ENCODE peak calls at places on chromosome 9, in eight cellular contexts. A, W, E, F, Z, S, L and P are unnamed samples.

GRCh38 chr9:128787583-128788156 is 617 bp downstream of the TBC1D13 start:
- DNase-seq in S (no peak), E (no peak), F (no peak), A (peak), W (no peak), L (peak), Z (no peak), P (no peak)

GRCh38 chr9:37910271-37910670 is 6.3 kb upstream of the SLC25A51 start:
- DNase-seq in A (no peak), F (peak), Z (no peak), S (no peak), L (no peak), W (no peak), E (no peak), P (no peak)

GRCh38 chr9:93812410-93812668 is 142.8 kb downstream of the BARX1 start:
- DNase-seq in Z (no peak), S (no peak), A (no peak), E (no peak), W (no peak), L (no peak), F (no peak), P (no peak)

GRCh38 chr9:98362624-98363023 is 107.2 kb upstream of the TBC1D2 start:
- DNase-seq in Z (no peak), W (no peak), A (no peak), E (no peak), L (no peak), S (no peak), F (no peak), P (no peak)

GRCh38 chr9:75431388-75431787 is 343.1 kb downstream of the OSTF1 start:
- DNase-seq in E (no peak), L (no peak), S (no peak), W (no peak), F (no peak), A (no peak), Z (no peak), P (no peak)

GRCh38 chr9:1024112-1024511 is 26.0 kb upstream of the DMRT2 start:
- DNase-seq in L (no peak), A (no peak), W (no peak), Z (no peak), S (no peak), F (no peak), E (no peak), P (no peak)

GRCh38 chr9:36925033-36925432 is 109.0 kb downstream of the PAX5 start:
- DNase-seq in L (peak), F (no peak), Z (no peak), A (no peak), W (no peak), S (no peak), E (no peak), P (no peak)

GRCh38 chr9:92722386-92723298 is 42.0 kb downstream of the BICD2 start:
- DNase-seq in W (no peak), S (no peak), L (no peak), E (no peak), Z (no peak), F (no peak), A (no peak), P (no peak)

GRCh38 chr9:3887121-3887797 is 361.5 kb upstream of the RFX3 start:
- DNase-seq in Z (no peak), S (no peak), W (no peak), E (no peak), F (no peak), L (no peak), A (peak), P (no peak)

GRCh38 chr9:134240371-134240770 is 76.0 kb upstream of the RNU6ATAC start:
- DNase-seq in E (no peak), L (no peak), F (no peak), A (no peak), W (no peak), S (no peak), Z (no peak), P (no peak)

GRCh38 chr9:121107041-121107440 is 32.3 kb downstream of the CNTRL start:
- DNase-seq in L (peak), Z (no peak), W (no peak), S (no peak), A (peak), F (no peak), E (no peak), P (no peak)

GRCh38 chr9:112261133-112261532 is 72.3 kb downstream of the PTBP3 start:
- DNase-seq in F (no peak), Z (no peak), E (no peak), L (no peak), S (no peak), W (no peak), A (no peak), P (no peak)

GRCh38 chr9:130493476-130493875 is 48.7 kb downstream of the ASS1 start:
- DNase-seq in W (no peak), L (no peak), S (no peak), F (no peak), E (no peak), Z (no peak), A (no peak), P (no peak)

GRCh38 chr9:14006586-14007198 is 307.2 kb downstream of the NFIB start:
- DNase-seq in S (no peak), F (no peak), A (no peak), Z (no peak), L (peak), E (no peak), W (no peak), P (no peak)

GRCh38 chr9:86487222-86487841 is 133.1 kb upstream of the TUT7 start:
- DNase-seq in E (no peak), S (no peak), L (peak), W (no peak), F (no peak), A (peak), Z (no peak), P (no peak)

GRCh38 chr9:87441251-87441650 is 56.4 kb upstream of the DAPK1 start:
- DNase-seq in S (no peak), A (peak), W (no peak), E (no peak), F (no peak), L (peak), Z (no peak), P (no peak)

GRCh38 chr9:135219676-135220600 is 132.5 kb downstream of the OLFM1 start:
- DNase-seq in W (no peak), E (no peak), A (no peak), F (peak), Z (no peak), S (no peak), L (no peak), P (no peak)

GRCh38 chr9:137459147-137459600 is at the start of gene NSMF:
- DNase-seq in A (peak), S (peak), F (peak), E (peak), W (peak), L (peak), Z (peak), P (peak)

GRCh38 chr9:95508968-95509850 is 7.6 kb downstream of the PTCH1 start:
- DNase-seq in W (no peak), S (peak), L (peak), A (peak), E (peak), Z (peak), F (peak), P (peak)

DNA sequence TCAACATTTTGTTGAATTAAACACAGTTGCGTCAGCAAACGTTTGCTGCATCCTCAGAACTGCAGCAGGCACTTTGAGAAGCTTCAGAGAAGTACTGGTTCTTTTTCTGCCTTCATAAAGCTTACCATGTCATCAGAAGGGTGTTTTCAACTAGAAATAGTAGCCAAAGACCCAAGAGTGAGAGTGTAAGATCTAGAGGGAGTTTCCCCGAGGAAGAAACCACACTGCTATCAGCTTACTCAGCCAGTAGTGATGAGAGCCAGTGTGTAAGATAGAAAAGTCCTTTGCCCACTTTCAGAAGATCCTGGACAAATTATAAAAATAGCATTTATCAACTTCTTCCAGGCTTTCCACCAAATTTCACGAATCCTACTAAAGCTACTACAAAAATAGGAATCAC is 154.5 kb downstream of the PAPPA start:
- DNase-seq in L (no peak), F (no peak), A (no peak), Z (no peak), E (no peak), W (no peak), S (no peak), P (no peak)
- H3K27ac ChIP-seq in L (no peak), F (no peak), A (no peak), Z (no peak), E (no peak), W (no peak), S (no peak), P (no peak)

DNA sequence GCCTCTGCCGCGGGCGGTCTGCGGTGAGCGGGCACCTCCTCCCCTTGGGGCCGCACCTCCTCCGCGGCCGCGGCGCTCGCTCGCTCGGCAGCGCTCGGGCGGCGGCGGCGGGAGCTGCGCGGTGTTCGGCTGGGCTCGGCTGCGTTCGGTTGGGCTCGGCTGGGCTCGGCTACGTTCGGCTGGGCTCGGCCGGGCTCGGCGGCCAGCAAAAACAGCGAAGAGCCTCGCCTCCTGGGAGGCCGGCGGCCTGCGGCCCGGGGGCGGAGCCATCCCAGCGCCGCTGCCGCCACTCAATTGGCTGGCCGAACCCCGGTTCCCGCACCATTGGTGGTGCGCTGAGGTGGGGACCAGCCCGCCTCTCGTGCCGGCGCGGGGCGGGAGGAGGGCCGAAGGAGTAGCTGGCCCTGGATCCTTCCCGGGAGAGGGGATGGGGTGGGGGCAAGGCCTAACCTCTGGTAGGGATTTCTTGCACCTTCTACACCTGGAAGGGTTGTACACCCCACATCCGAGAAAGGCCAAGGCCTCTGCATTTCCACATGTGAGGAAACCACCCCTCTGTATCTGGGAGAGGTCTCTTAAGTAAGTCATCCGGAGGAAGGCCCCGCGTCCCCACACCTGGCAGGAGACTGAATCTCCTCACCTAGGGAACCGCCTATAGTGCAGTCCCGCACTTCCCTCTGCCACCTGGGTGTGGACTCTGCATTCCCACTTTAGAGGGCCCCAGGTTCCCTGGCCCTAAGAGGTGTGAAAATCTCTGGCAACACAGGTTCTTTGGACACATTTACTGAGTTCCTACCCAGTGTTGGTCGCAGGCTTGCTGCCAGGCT is at the start of gene ENHO:
- DNase-seq in W (peak), Z (peak), L (peak), F (peak), S (peak), A (peak), E (peak), P (peak)
- H3K27ac ChIP-seq in W (no peak), Z (no peak), L (no peak), F (no peak), S (no peak), A (no peak), E (peak), P (peak)

GRCh38 chr9:127767405-127767804 is 11.1 kb downstream of the SH2D3C start:
- DNase-seq in Z (no peak), E (no peak), L (no peak), W (no peak), A (no peak), F (no peak), S (no peak), P (no peak)
- H3K27ac ChIP-seq in Z (peak), E (peak), L (no peak), W (peak), A (no peak), F (peak), S (no peak), P (peak)

DNA sequence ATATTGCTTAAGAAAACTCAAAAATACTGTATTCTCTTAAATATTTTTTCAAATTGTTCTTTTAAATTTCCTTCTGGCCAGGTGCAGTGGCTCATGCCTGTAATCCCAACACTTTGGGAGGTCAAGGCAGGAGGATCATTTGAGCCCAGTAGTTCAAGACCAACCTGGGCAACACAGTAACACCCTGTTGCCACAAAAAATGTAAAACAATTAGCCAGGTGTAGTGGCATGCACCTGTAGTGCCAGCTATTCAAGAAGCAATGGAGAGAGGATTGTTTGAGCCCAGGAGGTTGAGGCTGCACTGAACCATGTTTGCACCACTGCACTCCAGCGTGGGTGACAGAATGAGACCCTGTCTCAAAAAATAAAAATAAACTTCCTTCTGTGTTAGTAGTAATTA is 94.3 kb downstream of the STRBP start:
- DNase-seq in A (no peak), W (no peak), F (no peak), Z (no peak), S (no peak), L (no peak), E (no peak), P (no peak)
- H3K27ac ChIP-seq in A (no peak), W (no peak), F (no peak), Z (no peak), S (no peak), L (no peak), E (no peak), P (no peak)